ENCODE peak calls at places on chromosomes 4 and X, in nine cellular contexts. A is type B pancreatic cell, Q is GM10248, B is progenitor cell of endocrine pancreas, K is breast epithelium, M is neural progenitor cell, S is osteoblast, W is OCI-LY7, E is pancreas. Y is an unnamed sample.

GRCh38 chr4:40576651-40577480 is 52.8 kb downstream of the RBM47 start:
- DNase-seq in A (no peak), B (peak), Q (peak), W (peak), E (peak), M (peak), K (peak), S (peak), Y (peak)

GRCh38 chr4:113394730-113395530 is 345.5 kb downstream of the ANK2 start:
- DNase-seq in K (no peak), E (no peak), W (peak), M (peak), S (no peak), Q (peak), A (no peak), B (peak), Y (peak)

GRCh38 chr4:176123710-176124407 is 58.2 kb downstream of the WDR17 start:
- DNase-seq in W (peak), M (peak), B (no peak), A (no peak), S (peak), Q (peak), K (no peak), E (peak), Y (no peak)

GRCh38 chrX:67607436-67607835 is 63.6 kb downstream of the AR start:
- DNase-seq in A (no peak), S (no peak), E (no peak), Q (no peak), B (no peak), M (no peak), K (no peak), W (no peak), Y (no peak)

GRCh38 chrX:42386681-42387080 is 391.3 kb downstream of the PPP1R2C start:
- DNase-seq in W (no peak), B (no peak), K (no peak), A (no peak), Q (no peak), E (no peak), S (no peak), M (peak), Y (no peak)

GRCh38 chr4:25098964-25099843 is 61.0 kb downstream of the SEPSECS start:
- DNase-seq in M (no peak), E (peak), B (no peak), S (peak), Q (no peak), K (no peak), W (no peak), A (no peak), Y (peak)

GRCh38 chr4:98604723-98605122 is 53.7 kb downstream of the TSPAN5 start:
- DNase-seq in B (no peak), W (no peak), M (no peak), S (no peak), K (no peak), A (no peak), Q (no peak), E (no peak), Y (no peak)

GRCh38 chr4:26746742-26747351 is 113.8 kb upstream of the STIM2 start:
- DNase-seq in Q (peak), K (no peak), S (no peak), B (no peak), A (no peak), W (no peak), E (no peak), M (no peak), Y (no peak)

GRCh38 chr4:118268780-118269179 is 84.0 kb downstream of the PRSS12 start:
- DNase-seq in B (no peak), A (no peak), E (no peak), M (no peak), K (no peak), S (no peak), Q (no peak), W (no peak), Y (no peak)

GRCh38 chrX:42776195-42776594 is 1.8 kb downstream of the PPP1R2C start:
- DNase-seq in Q (no peak), E (no peak), A (no peak), W (peak), K (no peak), B (no peak), S (no peak), M (no peak), Y (no peak)

DNA sequence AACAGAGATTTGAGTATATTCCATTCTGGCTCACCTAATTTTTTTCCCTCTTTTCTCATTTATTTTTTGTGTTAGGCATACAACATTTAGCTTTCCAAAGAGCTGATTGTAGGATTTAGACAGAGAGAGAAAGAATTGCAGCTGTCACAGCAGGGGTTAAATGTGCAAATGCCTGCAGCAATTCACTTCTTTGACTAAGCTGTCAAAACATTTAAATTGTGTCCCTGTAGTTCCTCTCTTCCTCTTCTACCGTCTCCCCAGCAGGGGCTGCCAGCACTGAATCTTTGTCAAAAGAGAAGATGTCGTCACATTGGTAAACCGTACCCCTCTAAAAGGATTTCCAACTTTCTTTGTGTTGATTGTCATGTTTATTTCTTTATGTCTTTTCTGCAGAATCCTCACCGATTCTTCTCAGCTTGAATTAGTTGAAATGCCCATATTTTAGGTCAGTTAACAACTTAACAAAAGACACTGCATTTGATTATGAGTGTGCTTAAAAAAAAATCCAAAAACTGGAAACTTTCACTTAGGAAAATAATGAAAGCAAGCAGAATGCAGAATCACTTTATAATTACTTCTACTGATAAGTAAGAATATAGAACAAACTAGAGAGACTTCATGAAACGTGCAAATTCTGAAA is 111.1 kb upstream of the PTPN13 start:
- DNase-seq in A (no peak), W (no peak), Q (no peak), B (no peak), M (peak), E (no peak), S (peak), K (no peak), Y (no peak)
- TF ChIP-seq CTCF in A (peak), W (no peak), Q (no peak), B (peak), M (peak), E (no peak), S (peak), K (no peak), Y (no peak)

GRCh38 chr4:23853986-23854385 is 35.9 kb downstream of the PPARGC1A start:
- DNase-seq in A (no peak), Q (no peak), K (no peak), E (no peak), M (no peak), S (no peak), W (no peak), B (no peak), Y (no peak)

GRCh38 chr4:23861897-23862296 is 27.9 kb downstream of the PPARGC1A start:
- DNase-seq in A (no peak), S (no peak), W (no peak), K (no peak), E (no peak), M (no peak), Q (no peak), B (no peak), Y (no peak)

GRCh38 chr4:23856630-23857029 is 33.2 kb downstream of the PPARGC1A start:
- DNase-seq in E (peak), Q (no peak), A (no peak), B (no peak), W (no peak), M (no peak), K (no peak), S (no peak), Y (no peak)

GRCh38 chr4:23855912-23856605 is 33.8 kb downstream of the PPARGC1A start:
- DNase-seq in B (no peak), W (no peak), M (no peak), Q (no peak), K (no peak), A (no peak), E (no peak), S (no peak), Y (no peak)

DNA sequence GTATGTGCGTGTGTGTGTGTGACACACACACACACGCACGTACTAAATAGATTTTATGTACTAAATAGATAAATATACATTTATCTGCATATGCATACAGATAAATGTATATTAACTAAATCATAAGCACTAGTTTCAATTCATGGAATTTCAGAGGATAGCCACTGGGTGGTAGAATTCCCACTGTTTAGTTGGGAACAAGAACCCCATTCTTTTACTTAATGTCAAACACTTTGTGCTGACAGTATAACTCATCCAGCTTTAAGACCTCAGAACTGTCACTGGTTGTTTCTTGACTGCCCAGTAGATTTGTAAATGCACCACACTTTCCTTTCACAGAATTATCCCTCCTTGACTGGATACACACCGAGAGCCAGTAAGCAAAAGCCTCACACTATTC is 32.5 kb downstream of the PPARGC1A start:
- DNase-seq in M (no peak), B (no peak), K (no peak), A (no peak), Q (no peak), E (no peak), S (no peak), W (no peak), Y (no peak)
- TF ChIP-seq CTCF in M (peak), B (no peak), K (no peak), A (peak), Q (no peak), E (no peak), S (peak), W (no peak), Y (no peak)

GRCh38 chrX:134144231-134144630 is 92.8 kb upstream of the CCDC160 start:
- DNase-seq in K (no peak), Q (peak), E (no peak), W (peak), B (no peak), M (peak), S (peak), A (no peak), Y (no peak)
- TF ChIP-seq CTCF in K (no peak), Q (peak), E (peak), W (peak), B (peak), M (peak), S (peak), A (peak), Y (no peak)

GRCh38 chrX:79268788-79269187 is 98.3 kb downstream of the ITM2A start:
- DNase-seq in E (no peak), S (no peak), Q (no peak), W (no peak), B (no peak), M (no peak), A (no peak), K (no peak), Y (no peak)

GRCh38 chrX:79266702-79267101 is 100.4 kb downstream of the ITM2A start:
- DNase-seq in Q (no peak), S (no peak), E (no peak), M (no peak), B (no peak), A (no peak), W (no peak), K (no peak), Y (no peak)

GRCh38 chrX:79270401-79270800 is 96.7 kb downstream of the ITM2A start:
- DNase-seq in B (no peak), M (peak), E (no peak), K (no peak), S (no peak), W (peak), Q (peak), A (no peak), Y (no peak)
- TF ChIP-seq CTCF in B (peak), M (peak), E (no peak), K (no peak), S (no peak), W (peak), Q (peak), A (peak), Y (no peak)

DNA sequence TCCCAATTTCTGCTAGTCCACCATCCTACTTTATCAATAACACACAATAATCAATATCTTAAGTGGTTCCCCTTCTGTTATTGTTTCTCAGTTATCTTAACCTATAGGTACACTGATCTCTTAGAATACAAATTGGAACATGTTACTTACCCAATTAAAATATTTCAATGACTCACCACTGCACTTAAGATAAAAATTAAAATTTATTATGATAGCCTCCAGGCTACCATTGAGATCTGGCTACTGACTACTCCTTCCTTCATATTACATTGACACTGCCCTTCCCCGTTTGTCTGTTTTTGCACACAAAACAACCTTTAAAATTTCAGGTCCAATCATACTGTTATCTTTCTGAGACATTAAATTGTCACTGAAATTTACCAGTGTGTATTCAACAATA is 1074.7 kb downstream of the ADGRL3 start:
- DNase-seq in B (no peak), W (no peak), E (no peak), M (no peak), A (no peak), Q (no peak), K (no peak), S (no peak), Y (no peak)
- TF ChIP-seq CTCF in B (no peak), W (no peak), E (no peak), M (no peak), A (no peak), Q (no peak), K (no peak), S (no peak), Y (no peak)

DNA sequence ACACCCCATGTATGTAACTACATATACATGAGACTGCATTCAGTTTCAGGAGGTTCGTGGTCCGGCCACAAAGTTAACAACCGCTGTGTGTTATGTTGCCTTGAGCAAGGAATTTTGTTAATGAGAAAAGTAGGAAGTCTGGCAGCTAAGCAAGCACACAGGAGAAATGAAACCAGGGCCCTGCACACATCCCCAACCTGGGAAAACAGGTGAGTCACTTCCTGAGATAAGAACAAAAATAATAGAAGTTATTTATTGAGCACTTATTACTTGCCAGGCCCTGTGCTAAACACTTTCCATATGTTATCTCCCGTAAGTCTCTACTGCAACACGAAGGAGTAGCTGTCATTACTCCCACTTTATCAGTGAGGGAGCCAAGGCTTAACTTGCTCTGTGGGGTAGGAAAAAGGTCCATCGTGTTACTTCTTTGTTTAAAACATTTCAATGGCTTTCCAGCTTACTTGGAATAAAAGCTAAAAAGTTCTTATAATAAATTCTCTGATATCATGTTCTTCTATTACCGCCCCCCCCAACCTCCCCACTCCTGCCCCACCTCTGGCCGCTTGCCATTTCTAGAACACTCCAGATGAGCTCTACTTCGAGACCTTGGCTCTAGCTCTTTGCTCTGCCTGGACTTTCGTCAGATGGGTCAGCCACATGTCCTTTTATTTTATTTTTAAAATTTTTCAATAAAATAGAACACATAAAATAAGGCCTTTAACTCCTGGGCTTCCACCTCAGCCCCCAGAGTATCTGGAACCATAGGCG is 36.2 kb upstream of the PLAC8 start:
- DNase-seq in K (no peak), E (no peak), Q (no peak), A (no peak), W (no peak), B (no peak), M (no peak), S (no peak), Y (peak)
- TF ChIP-seq CTCF in K (no peak), E (no peak), Q (no peak), A (no peak), W (no peak), B (no peak), M (no peak), S (no peak), Y (no peak)

DNA sequence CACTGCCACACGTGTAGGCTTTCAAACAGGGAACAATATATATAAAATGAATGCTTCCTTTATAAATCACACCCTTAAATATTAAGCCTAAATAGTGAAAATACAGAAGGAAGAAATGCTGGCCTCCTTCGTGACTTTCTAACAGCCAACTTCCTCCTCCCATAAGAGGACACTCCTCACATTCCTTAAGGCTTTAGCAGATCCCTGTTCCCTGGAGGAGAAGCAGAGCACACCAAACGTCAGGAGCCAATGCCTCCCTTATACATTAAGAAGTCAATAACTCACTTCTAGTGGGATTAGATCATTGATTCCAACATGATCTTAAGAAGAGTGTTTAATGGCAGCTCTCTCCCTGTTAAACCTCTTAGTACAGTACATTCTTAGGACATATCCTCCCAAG is 108.4 kb upstream of the FAM241A start:
- DNase-seq in B (no peak), A (no peak), W (no peak), E (no peak), K (no peak), Q (no peak), M (peak), S (peak), Y (no peak)
- TF ChIP-seq CTCF in B (no peak), A (no peak), W (no peak), E (no peak), K (no peak), Q (no peak), M (no peak), S (no peak), Y (no peak)

GRCh38 chrX:71216446-71216845 is 6.6 kb upstream of the GJB1 start:
- DNase-seq in Q (no peak), S (no peak), W (peak), A (no peak), M (no peak), K (no peak), B (no peak), E (no peak), Y (no peak)
- TF ChIP-seq CTCF in Q (no peak), S (no peak), W (no peak), A (no peak), M (no peak), K (no peak), B (no peak), E (no peak), Y (no peak)

DNA sequence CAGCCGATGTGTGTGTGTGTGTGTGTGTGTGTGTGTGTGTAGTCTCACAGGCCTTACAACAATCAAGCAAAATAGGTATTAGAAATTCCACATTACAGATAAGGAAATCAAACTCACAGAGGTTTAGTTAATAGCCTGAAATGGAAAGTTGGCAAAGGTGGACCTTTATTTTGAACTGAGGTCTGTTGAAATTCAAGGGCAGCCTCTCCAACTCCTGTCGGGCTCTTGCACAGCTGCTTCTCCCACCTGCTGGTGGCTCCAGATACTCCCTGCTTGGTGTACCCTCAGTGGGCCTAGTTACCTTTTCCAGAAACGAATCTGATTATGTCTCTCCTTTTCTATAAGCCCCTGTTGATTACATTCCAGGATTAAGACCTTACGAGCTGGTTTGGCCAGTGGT is 195.9 kb downstream of the MGST2 start:
- DNase-seq in E (no peak), S (no peak), W (no peak), Q (no peak), M (no peak), A (no peak), K (no peak), B (no peak), Y (no peak)
- TF ChIP-seq CTCF in E (peak), S (no peak), W (no peak), Q (no peak), M (no peak), A (no peak), K (no peak), B (peak), Y (no peak)